ENCODE peak calls at places on chromosomes 1 and 21, in eight cellular contexts. M is GM23338, B is cardiac muscle cell, Y is tibial artery, H is ovary, N is fibroblast of lung, V is neuronal stem cell, G is IMR-90. T is an unnamed sample. For H3K4me1 and H3K27me3, the result is how much of the 10 kb centered on the place peaks cover.

GRCh38 chr1:234545512-234546386 is 64.2 kb downstream of the IRF2BP2 start:
- DNase-seq in M (no peak), B (no peak), Y (no peak), H (no peak), N (no peak), V (no peak), G (peak), T (no peak)

GRCh38 chr1:186828612-186829542 is at the start of gene PLA2G4A:
- DNase-seq in M (peak), B (peak), Y (peak), H (peak), N (peak), V (no peak), G (peak), T (peak)

GRCh38 chr1:115013792-115014191 is 15.8 kb upstream of the TSHB start:
- DNase-seq in M (no peak), B (no peak), Y (no peak), H (no peak), N (no peak), V (no peak), G (no peak), T (no peak)

GRCh38 chr1:221858758-221859157 is 116.9 kb upstream of the DUSP10 start:
- DNase-seq in M (no peak), B (peak), Y (no peak), H (no peak), N (peak), V (no peak), G (peak), T (no peak)

GRCh38 chr1:115365738-115366137 is 27.7 kb upstream of the NGF start:
- DNase-seq in M (no peak), B (no peak), Y (no peak), H (peak), N (no peak), V (no peak), G (no peak), T (peak)

GRCh38 chr1:16139473-16139962 is 16.4 kb downstream of the EPHA2 start:
- DNase-seq in M (no peak), B (peak), Y (no peak), H (no peak), N (peak), V (no peak), G (peak), T (no peak)

GRCh38 chr1:80566867-80567266 is 1233.9 kb upstream of the ADGRL2 start:
- DNase-seq in M (no peak), B (no peak), Y (no peak), H (no peak), N (no peak), V (no peak), G (no peak), T (no peak)

GRCh38 chr1:40389871-40390560 is 16.5 kb downstream of the SMAP2 start:
- DNase-seq in M (no peak), B (peak), Y (peak), H (no peak), N (peak), V (no peak), G (peak), T (no peak)

GRCh38 chr1:19456915-19457554 is 28.3 kb downstream of the CAPZB start:
- DNase-seq in M (peak), B (peak), Y (no peak), H (no peak), N (peak), V (peak), G (peak), T (no peak)

GRCh38 chr1:236465959-236466303 is 57.9 kb upstream of the LGALS8 start:
- DNase-seq in M (no peak), B (no peak), Y (no peak), H (no peak), N (no peak), V (no peak), G (no peak), T (no peak)

GRCh38 chr1:182279724-182280506 is 111.7 kb downstream of the GLUL start:
- DNase-seq in M (peak), B (no peak), Y (no peak), H (peak), N (no peak), V (peak), G (no peak), T (peak)

GRCh38 chr1:36924282-36924791 is 110.0 kb downstream of the GRIK3 start:
- DNase-seq in M (peak), B (peak), Y (no peak), H (no peak), N (peak), V (peak), G (peak), T (peak)

GRCh38 chr1:153805042-153805745 is 30.0 kb downstream of the SLC27A3 start:
- DNase-seq in M (no peak), B (peak), Y (peak), H (no peak), N (peak), V (no peak), G (peak), T (no peak)

GRCh38 chr1:185317886-185318310 is 855 bp upstream of the IVNS1ABP start:
- DNase-seq in M (peak), B (peak), Y (no peak), H (peak), N (no peak), V (no peak), G (no peak), T (no peak)

GRCh38 chr1:226309398-226310122 is 596 bp upstream of the LIN9 start:
- DNase-seq in M (peak), B (peak), Y (no peak), H (no peak), N (peak), V (no peak), G (no peak), T (peak)

GRCh38 chr1:226308166-226308722 is 720 bp downstream of the LIN9 start:
- DNase-seq in M (peak), B (no peak), Y (no peak), H (peak), N (no peak), V (no peak), G (no peak), T (no peak)

GRCh38 chr1:226310123-226310540 is 1.2 kb upstream of the LIN9 start:
- DNase-seq in M (peak), B (no peak), Y (no peak), H (no peak), N (no peak), V (no peak), G (no peak), T (no peak)

GRCh38 chr1:226310637-226311195 is 1.8 kb upstream of the LIN9 start:
- DNase-seq in M (no peak), B (no peak), Y (no peak), H (no peak), N (no peak), V (no peak), G (no peak), T (no peak)

DNA sequence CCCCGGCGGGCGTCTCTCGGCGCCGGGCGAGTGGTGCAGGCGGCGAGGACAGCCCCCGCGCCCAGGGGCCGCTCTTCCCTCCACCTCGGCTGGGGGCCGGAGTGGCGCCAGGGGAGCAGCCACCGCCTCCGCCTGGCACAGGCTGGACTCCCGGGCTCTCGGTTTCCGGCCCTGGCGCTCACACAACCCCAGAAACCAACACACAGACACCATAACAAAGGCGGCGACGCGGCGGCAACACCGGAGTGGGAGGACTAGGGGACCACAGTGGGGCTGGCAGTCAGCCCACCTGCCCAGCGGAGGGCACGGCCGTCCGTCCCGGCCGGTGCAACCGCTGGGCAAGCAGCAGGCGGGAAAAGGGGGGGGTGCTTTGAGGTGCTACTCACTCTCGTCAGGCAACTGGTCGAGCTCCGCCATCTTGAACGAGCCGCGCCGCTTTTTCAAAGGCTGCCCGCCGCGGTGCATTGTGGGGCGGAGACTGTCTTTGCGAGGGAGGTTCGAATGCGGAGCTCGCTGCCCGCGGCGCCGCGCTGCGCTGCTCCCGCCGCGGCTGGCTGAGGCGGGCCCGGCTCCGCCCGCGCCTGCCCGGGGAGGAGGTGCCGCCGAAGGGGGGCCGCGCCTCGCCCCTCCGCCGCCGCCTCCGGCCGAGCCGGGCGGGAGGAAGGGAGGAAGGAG is at the start of gene LIN9:
- DNase-seq in M (peak), B (peak), Y (peak), H (peak), N (peak), V (peak), G (peak), T (peak)
- H3K4me1 ChIP-seq in M (under half), B (under half), Y (under half), H (under half), N (under half), V (under half), G (under half), T (under half)

DNA sequence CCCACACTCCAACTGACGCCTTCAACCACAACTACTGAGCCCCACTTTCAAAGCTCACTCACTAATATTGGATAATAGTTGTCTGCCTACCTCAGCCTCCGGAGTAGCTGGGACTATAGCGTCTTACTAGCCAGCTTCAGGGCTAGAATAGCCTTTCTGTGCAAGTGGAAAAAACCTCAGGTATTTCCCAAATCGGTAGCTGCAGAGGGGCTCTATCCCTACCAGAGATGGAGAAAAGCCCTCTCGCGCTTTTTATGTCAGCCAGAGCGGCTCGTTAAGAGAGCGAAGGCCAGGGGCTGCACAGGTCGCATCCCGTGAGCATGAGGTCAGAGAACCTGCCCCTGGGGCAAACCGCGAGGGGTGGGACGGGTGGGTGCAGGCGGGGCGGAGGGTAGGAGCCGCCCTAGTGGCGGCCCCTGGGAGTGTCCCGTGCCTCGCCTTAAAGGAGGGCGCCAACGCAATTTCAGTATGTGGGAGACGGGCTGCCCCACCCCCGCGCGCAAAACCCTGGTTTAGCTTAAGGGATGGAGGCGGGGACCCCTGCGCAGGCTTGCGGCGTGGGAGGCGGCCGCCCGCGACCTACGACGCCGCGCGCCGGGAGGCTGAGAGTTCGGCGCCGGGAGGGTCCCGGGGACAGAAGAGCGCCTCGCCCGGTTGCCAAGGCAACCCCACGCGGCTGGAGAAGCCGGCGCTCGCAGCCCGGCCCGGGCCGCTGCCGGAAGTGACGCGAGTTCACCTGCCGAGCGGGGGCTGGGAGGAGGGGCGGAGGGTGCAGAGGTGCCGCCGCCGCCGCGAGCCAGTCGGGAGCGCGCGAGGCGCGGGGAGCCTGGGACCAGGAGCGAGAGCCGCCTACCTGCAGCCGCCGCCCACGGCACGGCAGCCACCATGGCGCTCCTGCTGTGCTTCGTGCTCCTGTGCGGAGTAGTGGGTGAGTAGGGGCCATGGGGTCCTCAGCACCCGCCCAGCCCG is at the start of gene CXADR:
- DNase-seq in M (peak), B (peak), Y (no peak), H (peak), N (peak), V (peak), G (no peak), T (peak)
- H3K27ac ChIP-seq in M (peak), B (peak), Y (no peak), H (no peak), N (no peak), V (peak), G (no peak), T (peak)

GRCh38 chr1:229425564-229426159 is 8.2 kb downstream of the ACTA1 start:
- DNase-seq in M (no peak), B (no peak), Y (no peak), H (no peak), N (no peak), V (no peak), G (no peak), T (no peak)

GRCh38 chr1:229431270-229432115 is 2.4 kb downstream of the ACTA1 start:
- DNase-seq in M (peak), B (no peak), Y (no peak), H (no peak), N (no peak), V (no peak), G (no peak), T (no peak)

GRCh38 chr1:229430761-229431269 is 3.1 kb downstream of the ACTA1 start:
- DNase-seq in M (peak), B (peak), Y (peak), H (no peak), N (peak), V (peak), G (peak), T (peak)

GRCh38 chr1:229428256-229428655 is 5.6 kb downstream of the ACTA1 start:
- DNase-seq in M (no peak), B (no peak), Y (no peak), H (no peak), N (no peak), V (no peak), G (no peak), T (no peak)

GRCh38 chr1:229427572-229427971 is 6.3 kb downstream of the ACTA1 start:
- DNase-seq in M (no peak), B (no peak), Y (no peak), H (no peak), N (no peak), V (no peak), G (no peak), T (no peak)
- H3K27me3 ChIP-seq in M (under half), B (half or more), Y (half or more), H (under half), N (under half), V (under half), G (under half), T (under half)

DNA sequence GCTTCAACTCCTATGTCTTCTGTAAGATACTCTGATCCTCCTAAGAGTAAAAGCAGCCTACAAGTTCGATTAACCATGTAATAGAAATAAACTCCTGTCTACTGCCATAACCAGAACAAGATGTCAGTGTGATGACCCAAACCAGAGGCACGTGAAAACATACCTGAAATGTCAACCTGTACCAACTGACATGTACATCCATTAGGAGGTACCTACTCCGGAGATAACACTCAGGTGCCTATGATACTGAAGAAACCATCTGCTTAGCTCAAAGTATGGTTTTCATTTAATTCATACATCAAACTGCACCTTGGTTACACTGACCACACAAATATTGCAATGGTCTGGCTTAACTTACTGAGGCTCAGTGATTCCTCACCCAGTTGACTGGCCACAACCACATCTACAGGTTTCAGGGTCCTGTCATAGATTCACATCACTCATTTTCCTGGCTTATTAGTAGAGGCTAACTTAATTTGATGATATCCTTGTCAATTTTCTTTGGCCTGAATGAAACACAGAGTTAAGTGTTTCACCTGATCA is 4.4 kb downstream of the ITPKB start:
- DNase-seq in M (no peak), B (no peak), Y (no peak), H (no peak), N (no peak), V (no peak), G (no peak), T (no peak)
- H3K4me1 ChIP-seq in M (under half), B (under half), Y (under half), H (under half), N (under half), V (under half), G (under half), T (under half)

DNA sequence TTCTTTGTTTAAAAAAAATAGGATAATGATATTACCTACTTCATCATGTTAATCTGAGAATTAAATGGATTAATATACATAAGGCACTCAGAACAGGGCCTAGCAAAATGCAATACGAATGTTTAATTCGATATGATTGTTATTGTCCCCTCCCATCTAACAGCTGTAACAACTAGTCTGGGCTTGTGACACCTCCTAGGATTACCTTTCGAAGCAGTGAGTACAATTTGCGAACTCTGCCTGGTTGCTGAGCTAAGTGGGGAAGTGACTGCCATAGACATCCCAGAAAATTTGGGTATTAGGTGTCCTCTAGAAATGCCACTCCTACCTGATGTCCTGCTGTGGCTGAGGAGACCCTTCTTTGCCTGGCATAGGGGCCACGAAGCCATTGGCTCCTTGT is 3.0 kb downstream of the RASSF5 start:
- DNase-seq in M (no peak), B (no peak), Y (no peak), H (no peak), N (no peak), V (no peak), G (no peak), T (no peak)
- H3K27ac ChIP-seq in M (no peak), B (no peak), Y (no peak), H (no peak), N (no peak), V (no peak), G (no peak), T (no peak)

GRCh38 chr1:939511-940107 is 15.9 kb downstream of the SAMD11 start:
- DNase-seq in M (no peak), B (no peak), Y (no peak), H (no peak), N (no peak), V (no peak), G (no peak), T (no peak)
- H3K27me3 ChIP-seq in M (half or more), B (under half), Y (half or more), H (under half), N (under half), V (half or more), G (under half), T (under half)

DNA sequence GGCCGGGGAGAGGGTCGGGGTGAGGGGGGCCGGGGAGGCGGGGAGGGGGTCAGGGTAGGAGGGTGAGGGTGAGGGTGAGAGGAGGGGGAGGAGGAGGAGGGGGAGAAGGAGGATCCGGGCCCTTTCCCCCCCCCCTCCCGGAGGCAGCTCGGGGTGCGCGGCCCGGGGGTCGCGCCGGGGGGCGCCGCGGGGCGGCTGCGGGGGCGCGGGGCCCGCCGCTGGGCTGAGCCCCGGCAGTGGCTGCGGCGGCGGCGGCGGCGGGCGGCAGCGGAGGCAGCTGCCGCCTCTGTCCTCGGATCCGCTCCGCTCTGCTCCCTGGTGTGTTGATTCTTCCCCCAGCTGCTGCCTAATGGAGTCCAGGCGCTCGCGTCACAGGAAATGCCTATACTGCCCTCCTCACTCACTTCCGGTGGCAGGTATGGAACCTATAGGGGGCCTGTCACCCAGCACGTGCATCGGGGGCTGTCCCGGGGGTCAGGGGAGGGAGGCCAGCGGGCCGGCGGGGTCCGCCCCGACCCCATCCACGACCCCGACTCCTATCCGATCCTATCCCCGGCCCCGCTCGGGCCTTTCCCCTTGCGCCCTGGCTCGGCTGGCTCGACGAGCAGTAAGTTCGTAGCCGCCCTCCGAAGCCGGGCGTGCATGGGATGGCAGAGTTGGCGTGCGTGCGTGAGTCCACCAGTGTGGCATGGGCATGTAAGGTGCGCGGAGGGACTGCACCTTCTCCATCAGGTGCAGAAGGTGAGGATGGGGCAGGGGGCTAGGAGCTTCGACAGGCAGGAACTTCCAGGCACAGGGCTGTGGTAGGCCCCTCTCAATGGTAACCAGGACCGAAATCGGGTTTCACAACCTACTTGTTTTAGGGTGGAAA is at the start of gene WDR26:
- DNase-seq in M (peak), B (peak), Y (peak), H (peak), N (peak), V (peak), G (peak), T (peak)
- H3K4me1 ChIP-seq in M (under half), B (under half), Y (under half), H (under half), N (under half), V (under half), G (under half), T (under half)

GRCh38 chr1:159459551-159459950 is 20.0 kb downstream of the OR10J1 start:
- DNase-seq in M (no peak), B (no peak), Y (no peak), H (no peak), N (no peak), V (no peak), G (no peak), T (no peak)
- H3K27ac ChIP-seq in M (no peak), B (no peak), Y (no peak), H (no peak), N (no peak), V (no peak), G (no peak), T (no peak)

GRCh38 chr1:156416993-156417699 is 48.1 kb downstream of the RHBG start:
- DNase-seq in M (no peak), B (no peak), Y (no peak), H (no peak), N (no peak), V (no peak), G (no peak), T (no peak)
- H3K27me3 ChIP-seq in M (half or more), B (under half), Y (half or more), H (under half), N (under half), V (half or more), G (half or more), T (under half)

T was measured in right cardiac atrium.